ENCODE peak calls at places on chromosomes 2 and 18, in ten cellular contexts. One of them, this sample, is unnamed.

GRCh38 chr2:172098650-172099471 is 3.8 kb downstream of the DLX2 start:
- DNase-seq in NCI-H1105 treated with DMSO at 0.1 percent for 48 hours: no peak
- DNase-seq in COR-L47: peak; percentile 72
- DNase-seq in heart right ventricle: no peak
- DNase-seq in AG09309: no peak
- DNase-seq in NCI-H1092: no peak
- DNase-seq in NCI-H2081: peak; percentile 29
- DNase-seq in hepatic stellate cell: peak; percentile 86
- DNase-seq in HTR-8/SVneo: peak; percentile 73
- DNase-seq in CD8-positive, alpha-beta memory T cell: peak; percentile 19
- DNase-seq in this sample: no peak

GRCh38 chr2:190547914-190548313 is 13.4 kb upstream of the NEMP2 start:
- DNase-seq in CD8-positive, alpha-beta memory T cell: no peak
- DNase-seq in COR-L47: no peak
- DNase-seq in AG09309: no peak
- DNase-seq in NCI-H1092: no peak
- DNase-seq in NCI-H2081: no peak
- DNase-seq in hepatic stellate cell: no peak
- DNase-seq in HTR-8/SVneo: no peak
- DNase-seq in heart right ventricle: no peak
- DNase-seq in NCI-H1105 treated with DMSO at 0.1 percent for 48 hours: no peak
- DNase-seq in this sample: no peak

GRCh38 chr2:58341047-58341446 is 99.9 kb upstream of the FANCL start:
- DNase-seq in NCI-H2081: no peak
- DNase-seq in NCI-H1105 treated with DMSO at 0.1 percent for 48 hours: no peak
- DNase-seq in HTR-8/SVneo: no peak
- DNase-seq in heart right ventricle: no peak
- DNase-seq in COR-L47: no peak
- DNase-seq in hepatic stellate cell: no peak
- DNase-seq in CD8-positive, alpha-beta memory T cell: no peak
- DNase-seq in AG09309: no peak
- DNase-seq in NCI-H1092: no peak
- DNase-seq in this sample: no peak

GRCh38 chr18:56501896-56502295 is 136.5 kb downstream of the TXNL1 start:
- DNase-seq in heart right ventricle: peak; percentile 16
- DNase-seq in HTR-8/SVneo: no peak
- DNase-seq in CD8-positive, alpha-beta memory T cell: no peak
- DNase-seq in NCI-H1105 treated with DMSO at 0.1 percent for 48 hours: no peak
- DNase-seq in COR-L47: no peak
- DNase-seq in hepatic stellate cell: no peak
- DNase-seq in AG09309: no peak
- DNase-seq in NCI-H2081: no peak
- DNase-seq in NCI-H1092: no peak
- DNase-seq in this sample: no peak

GRCh38 chr2:157938556-157938955 is 62.4 kb upstream of the ACVR1 start:
- DNase-seq in heart right ventricle: no peak
- DNase-seq in NCI-H2081: no peak
- DNase-seq in NCI-H1092: no peak
- DNase-seq in COR-L47: no peak
- DNase-seq in CD8-positive, alpha-beta memory T cell: no peak
- DNase-seq in HTR-8/SVneo: no peak
- DNase-seq in AG09309: no peak
- DNase-seq in NCI-H1105 treated with DMSO at 0.1 percent for 48 hours: no peak
- DNase-seq in hepatic stellate cell: no peak
- DNase-seq in this sample: no peak

GRCh38 chr18:80210312-80211083 is 36.8 kb downstream of the PARD6G start:
- DNase-seq in AG09309: no peak
- DNase-seq in heart right ventricle: no peak
- DNase-seq in hepatic stellate cell: no peak
- DNase-seq in HTR-8/SVneo: no peak
- DNase-seq in COR-L47: no peak
- DNase-seq in NCI-H2081: no peak
- DNase-seq in NCI-H1105 treated with DMSO at 0.1 percent for 48 hours: peak; percentile 12
- DNase-seq in CD8-positive, alpha-beta memory T cell: no peak
- DNase-seq in NCI-H1092: no peak
- DNase-seq in this sample: no peak

GRCh38 chr2:176091329-176092258 is 927 bp upstream of the HOXD13 start:
- DNase-seq in NCI-H1092: no peak
- DNase-seq in AG09309: no peak
- DNase-seq in hepatic stellate cell: no peak
- DNase-seq in CD8-positive, alpha-beta memory T cell: no peak
- DNase-seq in heart right ventricle: no peak
- DNase-seq in NCI-H1105 treated with DMSO at 0.1 percent for 48 hours: no peak
- DNase-seq in NCI-H2081: no peak
- DNase-seq in COR-L47: no peak
- DNase-seq in HTR-8/SVneo: no peak
- DNase-seq in this sample: no peak

GRCh38 chr2:154132827-154133226 is 261.1 kb downstream of the GALNT13 start:
- DNase-seq in CD8-positive, alpha-beta memory T cell: no peak
- DNase-seq in heart right ventricle: no peak
- DNase-seq in AG09309: no peak
- DNase-seq in COR-L47: no peak
- DNase-seq in NCI-H2081: no peak
- DNase-seq in HTR-8/SVneo: no peak
- DNase-seq in hepatic stellate cell: no peak
- DNase-seq in NCI-H1105 treated with DMSO at 0.1 percent for 48 hours: no peak
- DNase-seq in NCI-H1092: no peak
- DNase-seq in this sample: no peak

GRCh38 chr18:46344416-46345180 is 240.4 kb downstream of the HAUS1 start:
- DNase-seq in hepatic stellate cell: no peak
- DNase-seq in NCI-H1105 treated with DMSO at 0.1 percent for 48 hours: no peak
- DNase-seq in NCI-H2081: no peak
- DNase-seq in heart right ventricle: no peak
- DNase-seq in NCI-H1092: no peak
- DNase-seq in HTR-8/SVneo: no peak
- DNase-seq in COR-L47: no peak
- DNase-seq in AG09309: no peak
- DNase-seq in CD8-positive, alpha-beta memory T cell: no peak
- DNase-seq in this sample: no peak

GRCh38 chr2:238376884-238377391 is 49.8 kb upstream of the ASB1 start:
- DNase-seq in heart right ventricle: no peak
- DNase-seq in NCI-H1092: no peak
- DNase-seq in CD8-positive, alpha-beta memory T cell: no peak
- DNase-seq in COR-L47: no peak
- DNase-seq in NCI-H1105 treated with DMSO at 0.1 percent for 48 hours: no peak
- DNase-seq in hepatic stellate cell: no peak
- DNase-seq in AG09309: no peak
- DNase-seq in NCI-H2081: no peak
- DNase-seq in HTR-8/SVneo: no peak
- DNase-seq in this sample: no peak

GRCh38 chr2:190910341-190911136 is 29.9 kb downstream of the GLS start:
- DNase-seq in heart right ventricle: no peak
- DNase-seq in NCI-H1105 treated with DMSO at 0.1 percent for 48 hours: no peak
- DNase-seq in AG09309: no peak
- DNase-seq in hepatic stellate cell: no peak
- DNase-seq in COR-L47: no peak
- DNase-seq in HTR-8/SVneo: no peak
- DNase-seq in NCI-H2081: no peak
- DNase-seq in NCI-H1092: no peak
- DNase-seq in CD8-positive, alpha-beta memory T cell: no peak
- DNase-seq in this sample: no peak

GRCh38 chr2:216404010-216404618 is 8.2 kb upstream of the SMARCAL1 start:
- DNase-seq in NCI-H1092: no peak
- DNase-seq in NCI-H2081: peak; percentile 0
- DNase-seq in AG09309: no peak
- DNase-seq in COR-L47: peak; percentile 13
- DNase-seq in HTR-8/SVneo: no peak
- DNase-seq in CD8-positive, alpha-beta memory T cell: peak; percentile 40
- DNase-seq in heart right ventricle: peak; percentile 16
- DNase-seq in hepatic stellate cell: peak; percentile 22
- DNase-seq in NCI-H1105 treated with DMSO at 0.1 percent for 48 hours: peak; percentile 13
- DNase-seq in this sample: peak; percentile 28

GRCh38 chr2:165874445-165875039 is 79.0 kb downstream of the TTC21B start:
- DNase-seq in COR-L47: peak; percentile 66
- DNase-seq in NCI-H1105 treated with DMSO at 0.1 percent for 48 hours: peak; percentile 75
- DNase-seq in NCI-H1092: peak; percentile 42
- DNase-seq in heart right ventricle: no peak
- DNase-seq in HTR-8/SVneo: peak; percentile 39
- DNase-seq in AG09309: peak; percentile 21
- DNase-seq in CD8-positive, alpha-beta memory T cell: peak; percentile 53
- DNase-seq in hepatic stellate cell: peak; percentile 31
- DNase-seq in NCI-H2081: peak; percentile 58
- DNase-seq in this sample: no peak

GRCh38 chr2:41167014-41167413 is 715.1 kb upstream of the SLC8A1 start:
- DNase-seq in NCI-H1092: no peak
- DNase-seq in CD8-positive, alpha-beta memory T cell: no peak
- DNase-seq in NCI-H2081: no peak
- DNase-seq in COR-L47: no peak
- DNase-seq in AG09309: no peak
- DNase-seq in hepatic stellate cell: no peak
- DNase-seq in NCI-H1105 treated with DMSO at 0.1 percent for 48 hours: no peak
- DNase-seq in heart right ventricle: no peak
- DNase-seq in HTR-8/SVneo: no peak
- DNase-seq in this sample: no peak

GRCh38 chr2:219844756-219845155 is 217.3 kb downstream of the SLC4A3 start:
- DNase-seq in hepatic stellate cell: no peak
- DNase-seq in CD8-positive, alpha-beta memory T cell: no peak
- DNase-seq in HTR-8/SVneo: no peak
- DNase-seq in NCI-H2081: no peak
- DNase-seq in AG09309: no peak
- DNase-seq in COR-L47: no peak
- DNase-seq in heart right ventricle: no peak
- DNase-seq in NCI-H1105 treated with DMSO at 0.1 percent for 48 hours: no peak
- DNase-seq in NCI-H1092: no peak
- DNase-seq in this sample: no peak

GRCh38 chr2:58479557-58480120 is 238.5 kb upstream of the FANCL start:
- DNase-seq in AG09309: no peak
- DNase-seq in HTR-8/SVneo: no peak
- DNase-seq in hepatic stellate cell: no peak
- DNase-seq in COR-L47: peak; percentile 29
- DNase-seq in CD8-positive, alpha-beta memory T cell: no peak
- DNase-seq in heart right ventricle: no peak
- DNase-seq in NCI-H1105 treated with DMSO at 0.1 percent for 48 hours: no peak
- DNase-seq in NCI-H1092: peak; percentile 8
- DNase-seq in NCI-H2081: peak; percentile 80
- DNase-seq in this sample: no peak

GRCh38 chr2:218074031-218074430 is 5.0 kb downstream of the RUFY4 start:
- DNase-seq in heart right ventricle: no peak
- DNase-seq in NCI-H2081: no peak
- DNase-seq in COR-L47: no peak
- DNase-seq in NCI-H1105 treated with DMSO at 0.1 percent for 48 hours: no peak
- DNase-seq in CD8-positive, alpha-beta memory T cell: no peak
- DNase-seq in HTR-8/SVneo: peak; percentile 45
- DNase-seq in NCI-H1092: no peak
- DNase-seq in AG09309: no peak
- DNase-seq in hepatic stellate cell: no peak
- DNase-seq in this sample: no peak

GRCh38 chr2:1869987-1870386 is 125.7 kb upstream of the PXDN start:
- DNase-seq in NCI-H1092: no peak
- DNase-seq in AG09309: no peak
- DNase-seq in HTR-8/SVneo: no peak
- DNase-seq in heart right ventricle: no peak
- DNase-seq in NCI-H2081: no peak
- DNase-seq in hepatic stellate cell: no peak
- DNase-seq in COR-L47: no peak
- DNase-seq in NCI-H1105 treated with DMSO at 0.1 percent for 48 hours: no peak
- DNase-seq in CD8-positive, alpha-beta memory T cell: no peak
- DNase-seq in this sample: peak; percentile 32

GRCh38 chr2:55919574-55919973 is 4.0 kb downstream of the EFEMP1 start:
- DNase-seq in NCI-H2081: no peak
- DNase-seq in CD8-positive, alpha-beta memory T cell: no peak
- DNase-seq in hepatic stellate cell: no peak
- DNase-seq in heart right ventricle: no peak
- DNase-seq in HTR-8/SVneo: no peak
- DNase-seq in NCI-H1105 treated with DMSO at 0.1 percent for 48 hours: no peak
- DNase-seq in COR-L47: no peak
- DNase-seq in NCI-H1092: no peak
- DNase-seq in AG09309: no peak
- DNase-seq in this sample: no peak

GRCh38 chr18:46950064-46950656 is 32.8 kb downstream of the KATNAL2 start:
- DNase-seq in NCI-H1105 treated with DMSO at 0.1 percent for 48 hours: peak; percentile 56
- DNase-seq in NCI-H2081: no peak
- DNase-seq in CD8-positive, alpha-beta memory T cell: no peak
- DNase-seq in HTR-8/SVneo: no peak
- DNase-seq in COR-L47: peak; percentile 10
- DNase-seq in heart right ventricle: no peak
- DNase-seq in AG09309: no peak
- DNase-seq in hepatic stellate cell: no peak
- DNase-seq in NCI-H1092: peak; percentile 54
- DNase-seq in this sample: no peak

GRCh38 chr2:20491739-20492531 is 45.1 kb downstream of the RHOB start:
- DNase-seq in NCI-H1105 treated with DMSO at 0.1 percent for 48 hours: no peak
- DNase-seq in heart right ventricle: peak; percentile 33
- DNase-seq in hepatic stellate cell: no peak
- DNase-seq in NCI-H2081: no peak
- DNase-seq in HTR-8/SVneo: peak; percentile 54
- DNase-seq in COR-L47: no peak
- DNase-seq in NCI-H1092: no peak
- DNase-seq in CD8-positive, alpha-beta memory T cell: no peak
- DNase-seq in AG09309: no peak
- DNase-seq in this sample: no peak

GRCh38 chr2:109330056-109330455 is 201.1 kb downstream of the SH3RF3 start:
- DNase-seq in COR-L47: no peak
- DNase-seq in heart right ventricle: no peak
- DNase-seq in NCI-H2081: no peak
- DNase-seq in NCI-H1092: no peak
- DNase-seq in CD8-positive, alpha-beta memory T cell: no peak
- DNase-seq in NCI-H1105 treated with DMSO at 0.1 percent for 48 hours: no peak
- DNase-seq in HTR-8/SVneo: no peak
- DNase-seq in AG09309: peak; percentile 59
- DNase-seq in hepatic stellate cell: peak; percentile 46
- DNase-seq in this sample: no peak

GRCh38 chr18:59381949-59382348 is 22.9 kb upstream of the LMAN1 start:
- DNase-seq in NCI-H1105 treated with DMSO at 0.1 percent for 48 hours: no peak
- DNase-seq in HTR-8/SVneo: no peak
- DNase-seq in COR-L47: no peak
- DNase-seq in AG09309: no peak
- DNase-seq in NCI-H2081: no peak
- DNase-seq in CD8-positive, alpha-beta memory T cell: no peak
- DNase-seq in heart right ventricle: no peak
- DNase-seq in NCI-H1092: no peak
- DNase-seq in hepatic stellate cell: no peak
- DNase-seq in this sample: no peak

GRCh38 chr2:145421841-145422240 is 901.9 kb upstream of the ZEB2 start:
- DNase-seq in HTR-8/SVneo: no peak
- DNase-seq in COR-L47: no peak
- DNase-seq in NCI-H1105 treated with DMSO at 0.1 percent for 48 hours: no peak
- DNase-seq in hepatic stellate cell: no peak
- DNase-seq in CD8-positive, alpha-beta memory T cell: no peak
- DNase-seq in AG09309: peak; percentile 2
- DNase-seq in NCI-H2081: no peak
- DNase-seq in heart right ventricle: no peak
- DNase-seq in NCI-H1092: no peak
- DNase-seq in this sample: no peak

GRCh38 chr2:111704246-111704645 is 179.7 kb downstream of the ANAPC1 start:
- DNase-seq in HTR-8/SVneo: peak; percentile 57
- DNase-seq in AG09309: no peak
- DNase-seq in heart right ventricle: no peak
- DNase-seq in NCI-H2081: no peak
- DNase-seq in COR-L47: no peak
- DNase-seq in NCI-H1092: no peak
- DNase-seq in CD8-positive, alpha-beta memory T cell: no peak
- DNase-seq in NCI-H1105 treated with DMSO at 0.1 percent for 48 hours: no peak
- DNase-seq in hepatic stellate cell: peak; percentile 51
- DNase-seq in this sample: peak; percentile 79

GRCh38 chr2:196427996-196428634 is 211.4 kb upstream of the CCDC150 start:
- DNase-seq in NCI-H1105 treated with DMSO at 0.1 percent for 48 hours: peak; percentile 30
- DNase-seq in CD8-positive, alpha-beta memory T cell: no peak
- DNase-seq in NCI-H1092: no peak
- DNase-seq in heart right ventricle: no peak
- DNase-seq in AG09309: no peak
- DNase-seq in hepatic stellate cell: no peak
- DNase-seq in NCI-H2081: no peak
- DNase-seq in COR-L47: no peak
- DNase-seq in HTR-8/SVneo: no peak
- DNase-seq in this sample: no peak

GRCh38 chr2:3482363-3482821 is 36.9 kb downstream of the ADI1 start:
- DNase-seq in COR-L47: no peak
- DNase-seq in HTR-8/SVneo: no peak
- DNase-seq in CD8-positive, alpha-beta memory T cell: no peak
- DNase-seq in hepatic stellate cell: no peak
- DNase-seq in heart right ventricle: no peak
- DNase-seq in NCI-H1105 treated with DMSO at 0.1 percent for 48 hours: no peak
- DNase-seq in AG09309: no peak
- DNase-seq in NCI-H1092: no peak
- DNase-seq in NCI-H2081: no peak
- DNase-seq in this sample: no peak

GRCh38 chr2:97983698-97984097 is 12.1 kb downstream of the TMEM131 start:
- DNase-seq in COR-L47: no peak
- DNase-seq in HTR-8/SVneo: no peak
- DNase-seq in AG09309: no peak
- DNase-seq in NCI-H2081: no peak
- DNase-seq in heart right ventricle: no peak
- DNase-seq in CD8-positive, alpha-beta memory T cell: no peak
- DNase-seq in NCI-H1105 treated with DMSO at 0.1 percent for 48 hours: no peak
- DNase-seq in NCI-H1092: no peak
- DNase-seq in hepatic stellate cell: no peak
- DNase-seq in this sample: no peak

This sample was measured in lower leg skin.